ENCODE peak calls at places on chromosomes 5 and 9, in five cellular contexts. B is left ventricle myocardium inferior, H is uterus, Q is heart left ventricle, J is OCI-LY7. E is an unnamed sample. For H3K4me1, the result is how much of the 10 kb centered on the place peaks cover.

GRCh38 chr9:132288956-132289355 is 65.8 kb downstream of the SETX start:
- DNase-seq in J (no peak), H (no peak), B (no peak), Q (no peak), E (no peak)

GRCh38 chr9:89641980-89642379 is 37.2 kb downstream of the GADD45G start:
- DNase-seq in H (no peak), J (no peak), B (no peak), Q (no peak), E (no peak)

GRCh38 chr5:175444905-175445456 is 999 bp upstream of the DRD1 start:
- DNase-seq in Q (no peak), H (no peak), J (no peak), B (no peak), E (no peak)

GRCh38 chr5:137126829-137127228 is 372.3 kb downstream of the SPOCK1 start:
- DNase-seq in B (no peak), H (no peak), J (no peak), Q (no peak), E (no peak)

GRCh38 chr9:76576344-76576743 is 117.4 kb downstream of the GCNT1 start:
- DNase-seq in B (no peak), J (peak), H (no peak), Q (peak), E (no peak)

GRCh38 chr9:124257865-124258764 is at the start of gene NEK6:
- DNase-seq in B (peak), H (peak), Q (no peak), J (peak), E (peak)

GRCh38 chr9:121305269-121305994 is 37.5 kb downstream of the GSN start:
- DNase-seq in Q (peak), H (peak), J (no peak), B (peak), E (peak)

GRCh38 chr5:5886353-5886752 is 463.9 kb downstream of the ICE1 start:
- DNase-seq in Q (no peak), B (no peak), J (no peak), H (no peak), E (no peak)

GRCh38 chr5:95818181-95819147 is 4.1 kb downstream of the GLRX start:
- DNase-seq in Q (peak), J (peak), H (no peak), B (no peak), E (no peak)
- H3K4me3 ChIP-seq in Q (peak), J (peak), H (no peak), B (peak), E (peak)

GRCh38 chr5:32159328-32160072 is 14.6 kb downstream of the GOLPH3 start:
- DNase-seq in J (no peak), Q (no peak), B (no peak), H (no peak), E (no peak)
- H3K4me1 ChIP-seq in J (under half), Q (half or more), B (half or more), H (under half), E (under half)

GRCh38 chr5:38789134-38789533 is 56.7 kb upstream of the OSMR start:
- DNase-seq in B (no peak), J (no peak), H (no peak), Q (no peak), E (no peak)
- H3K27ac ChIP-seq in B (no peak), J (no peak), H (no peak), Q (no peak), E (no peak)

DNA sequence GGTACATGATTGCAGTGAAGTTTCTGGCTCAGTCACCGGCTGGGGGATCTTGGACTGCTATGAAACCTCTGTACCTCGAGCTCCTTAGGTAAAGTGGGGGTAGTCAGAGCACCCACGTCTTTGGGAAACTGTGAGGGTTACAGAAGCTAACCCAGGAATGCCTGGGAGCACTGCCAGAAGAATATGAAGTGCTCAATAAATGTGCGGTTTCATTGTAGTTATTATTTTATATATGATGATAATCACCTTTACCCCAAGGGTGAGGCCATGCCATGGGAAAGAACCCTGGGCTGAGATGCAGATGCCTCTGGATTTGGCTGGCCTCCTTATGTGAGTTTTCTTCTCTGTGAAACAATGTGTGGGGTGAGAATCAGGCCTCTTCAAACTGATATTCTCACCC is 3.7 kb downstream of the NPR3 start:
- DNase-seq in H (no peak), B (no peak), J (no peak), Q (no peak), E (no peak)
- H3K4me3 ChIP-seq in H (no peak), B (peak), J (no peak), Q (no peak), E (peak)

GRCh38 chr9:71740199-71740598 is 28.1 kb downstream of the CEMIP2 start:
- DNase-seq in H (no peak), Q (no peak), J (no peak), B (no peak), E (no peak)
- H3K4me1 ChIP-seq in H (under half), Q (under half), J (under half), B (under half), E (under half)